ENCODE peak calls at places on chromosomes 13 and 19, in six cellular contexts. Y is CD4-positive, CD25-positive, alpha-beta regulatory T cell; J is effector memory CD4-positive, alpha-beta T cell; W is brain microvascular endothelial cell; V is IMR-90; H is uterus. S is an unnamed sample.

GRCh38 chr13:98910501-98910951 is 67.3 kb downstream of the DOCK9 start:
- DNase-seq in H (peak), Y (no peak), J (no peak), W (peak), V (peak), S (no peak)

GRCh38 chr19:1920644-1921043 is 15.4 kb downstream of the ADAT3 start:
- DNase-seq in J (no peak), V (no peak), Y (no peak), H (no peak), W (no peak), S (no peak)

GRCh38 chr19:5282926-5283325 is 57.7 kb downstream of the PTPRS start:
- DNase-seq in J (no peak), W (no peak), Y (no peak), V (no peak), H (no peak), S (no peak)

GRCh38 chr13:38954844-38955243 is 35.8 kb downstream of the STOML3 start:
- DNase-seq in V (no peak), W (no peak), H (no peak), J (no peak), Y (no peak), S (no peak)

GRCh38 chr19:10334340-10335148 is 1.2 kb upstream of the RAVER1 start:
- DNase-seq in V (peak), W (peak), H (peak), J (no peak), Y (no peak), S (peak)

GRCh38 chr13:98826156-98826555 is 73.7 kb upstream of the SLC15A1 start:
- DNase-seq in H (no peak), W (no peak), J (no peak), Y (no peak), V (peak), S (no peak)

GRCh38 chr13:94332360-94333040 is 147.0 kb downstream of the DCT start:
- DNase-seq in W (no peak), V (peak), H (no peak), J (no peak), Y (no peak), S (no peak)

GRCh38 chr19:3738477-3739220 is 22.8 kb downstream of the APBA3 start:
- DNase-seq in V (no peak), H (no peak), W (no peak), J (no peak), Y (no peak), S (no peak)

GRCh38 chr19:41811036-41811435 is 14.6 kb downstream of the CEACAM3 start:
- DNase-seq in H (no peak), J (no peak), W (no peak), Y (no peak), V (no peak), S (no peak)

GRCh38 chr13:64529874-64530485 is 2700.2 kb downstream of the PCDH9 start:
- DNase-seq in W (no peak), H (no peak), J (no peak), V (no peak), Y (no peak), S (no peak)

GRCh38 chr13:25446261-25446660 is 74.5 kb downstream of the ATP8A2 start:
- DNase-seq in V (no peak), Y (no peak), J (no peak), W (no peak), H (no peak), S (no peak)

GRCh38 chr13:106533940-106534843 is 1.3 kb downstream of the EFNB2 start:
- DNase-seq in Y (peak), V (peak), H (peak), W (peak), J (no peak), S (peak)

GRCh38 chr13:79533781-79534400 is 52.9 kb downstream of the NDFIP2 start:
- DNase-seq in H (no peak), V (peak), Y (no peak), W (no peak), J (no peak), S (no peak)

GRCh38 chr19:40936755-40937154 is 54.3 kb upstream of the CYP2B6 start:
- DNase-seq in W (no peak), H (no peak), Y (no peak), J (no peak), V (no peak), S (no peak)

GRCh38 chr13:96141032-96141431 is 51.1 kb downstream of the HS6ST3 start:
- DNase-seq in H (no peak), V (peak), W (no peak), Y (no peak), J (no peak), S (no peak)

GRCh38 chr13:23550164-23550563 is 20.0 kb upstream of the TNFRSF19 start:
- DNase-seq in V (no peak), W (no peak), Y (no peak), H (no peak), J (no peak), S (no peak)

GRCh38 chr13:68995972-68996670 is 1111.5 kb upstream of the ATXN8OS start:
- DNase-seq in Y (no peak), H (no peak), J (no peak), W (no peak), V (no peak), S (no peak)

GRCh38 chr13:31947506-31947905 is 84.1 kb upstream of the FRY start:
- DNase-seq in H (no peak), W (no peak), J (no peak), Y (no peak), V (no peak), S (no peak)

GRCh38 chr19:28553005-28553404 is 659.9 kb downstream of the UQCRFS1 start:
- DNase-seq in W (no peak), H (no peak), V (no peak), Y (no peak), J (no peak), S (no peak)

GRCh38 chr13:113291997-113292862 is 4.8 kb upstream of the LAMP1 start:
- DNase-seq in V (peak), J (no peak), H (no peak), W (no peak), Y (no peak), S (peak)

GRCh38 chr13:63044617-63045016 is 1629.0 kb upstream of the PCDH20 start:
- DNase-seq in J (no peak), W (no peak), V (no peak), H (no peak), Y (no peak), S (no peak)

GRCh38 chr13:99335603-99336002 is 28.4 kb upstream of the GPR183 start:
- DNase-seq in H (no peak), V (no peak), J (no peak), Y (no peak), W (no peak), S (no peak)

GRCh38 chr13:48892311-48892710 is 83.4 kb upstream of the FNDC3A start:
- DNase-seq in Y (no peak), V (peak), H (no peak), W (peak), J (no peak), S (no peak)

GRCh38 chr13:99698010-99698815 is 196.9 kb downstream of the TM9SF2 start:
- DNase-seq in W (no peak), V (no peak), J (no peak), H (no peak), Y (no peak), S (no peak)

GRCh38 chr19:35334064-35334753 is 5.2 kb downstream of the CD22 start:
- DNase-seq in V (no peak), Y (no peak), J (no peak), H (no peak), W (no peak), S (no peak)

GRCh38 chr13:29849731-29850212 is 645 bp downstream of the UBL3 start:
- DNase-seq in H (peak), W (peak), V (peak), Y (peak), J (peak), S (peak)

GRCh38 chr19:33622505-33622808 is 704 bp downstream of the CHST8 start:
- DNase-seq in V (no peak), J (no peak), W (no peak), H (no peak), Y (no peak), S (no peak)

GRCh38 chr19:33622809-33623511 is 1.2 kb downstream of the CHST8 start:
- DNase-seq in Y (no peak), J (no peak), V (no peak), H (no peak), W (no peak), S (no peak)

GRCh38 chr19:33621065-33621785 is 528 bp upstream of the CHST8 start:
- DNase-seq in Y (no peak), W (no peak), H (no peak), J (no peak), V (no peak), S (no peak)

GRCh38 chr19:33620611-33621010 is 1.1 kb upstream of the CHST8 start:
- DNase-seq in J (no peak), V (no peak), Y (no peak), W (no peak), H (no peak), S (no peak)

DNA sequence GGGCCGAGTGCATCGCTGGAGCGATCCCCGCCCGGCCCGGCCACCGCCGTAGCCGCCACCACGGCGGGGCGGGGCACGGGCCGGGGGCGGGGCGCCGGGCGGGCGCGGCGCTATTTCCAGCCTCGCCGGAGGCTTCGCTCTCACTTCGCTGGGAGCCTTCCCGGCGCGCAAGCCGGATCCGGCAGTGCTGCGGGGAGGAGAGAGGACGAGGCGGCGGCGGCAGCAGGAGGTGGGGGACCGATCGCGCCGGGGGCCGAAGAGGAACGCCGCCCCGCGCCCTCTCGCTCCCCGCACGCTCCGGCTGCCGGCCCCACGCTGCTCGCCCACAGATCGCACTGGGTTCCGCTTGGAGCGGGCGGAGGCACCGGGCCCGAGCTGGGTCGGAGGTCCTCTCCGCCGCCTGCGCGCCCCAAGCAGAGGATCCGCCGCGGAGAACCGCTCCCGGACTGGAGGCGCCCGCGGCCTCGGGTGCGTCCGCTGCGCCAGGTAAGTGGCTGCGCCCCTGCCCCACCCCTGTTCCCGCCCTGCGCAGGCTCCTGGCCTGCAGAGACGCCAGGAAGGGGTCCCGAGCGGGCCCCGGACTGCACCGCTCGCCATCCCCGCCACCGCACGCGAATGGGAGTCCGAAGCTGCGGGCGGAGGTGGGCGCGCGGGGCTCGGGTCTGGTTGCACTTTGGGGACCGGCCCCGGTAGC is at the start of gene CHST8:
- DNase-seq in V (no peak), J (no peak), Y (no peak), W (no peak), H (no peak), S (no peak)
- H3K4me3 ChIP-seq in V (peak), J (no peak), Y (no peak), W (peak), H (peak), S (no peak)

DNA sequence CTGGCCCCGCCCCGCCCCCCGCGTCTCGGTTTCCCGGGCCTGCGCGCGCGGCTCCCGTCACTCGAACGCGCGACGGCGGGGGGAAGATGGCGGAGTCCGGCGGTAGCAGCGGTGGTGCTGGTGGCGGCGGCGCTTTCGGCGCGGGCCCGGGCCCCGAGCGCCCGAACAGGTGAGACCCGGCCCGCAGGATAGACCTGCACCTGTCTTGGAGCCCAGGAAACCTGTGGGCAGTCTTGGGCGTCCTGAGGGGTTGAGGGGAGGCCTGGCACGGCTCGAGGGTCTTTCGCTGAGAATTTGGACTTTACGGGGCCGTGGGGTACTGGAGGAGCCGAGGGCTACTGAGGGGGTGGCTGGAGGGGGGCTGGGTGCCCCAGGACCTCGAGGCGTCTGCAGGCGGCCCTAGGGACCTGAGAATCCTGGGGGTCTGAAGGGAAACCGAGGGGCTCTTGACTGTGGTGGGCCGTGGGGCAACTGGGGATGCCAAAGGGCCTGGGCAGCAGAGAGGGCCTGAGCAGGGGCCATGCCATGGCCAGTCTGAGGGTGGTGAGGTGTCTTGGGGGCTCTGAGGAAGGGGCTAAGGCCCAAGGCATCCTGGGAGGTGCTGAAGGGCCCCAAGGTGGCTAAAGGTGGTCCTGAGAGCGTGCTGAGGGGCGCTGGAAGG is at the start of gene KLHL26:
- DNase-seq in V (no peak), W (no peak), Y (no peak), J (no peak), H (no peak), S (no peak)
- H3K4me3 ChIP-seq in V (peak), W (peak), Y (peak), J (peak), H (peak), S (peak)

GRCh38 chr19:7337380-7338194 is 11.2 kb upstream of the ARHGEF18 start:
- DNase-seq in H (no peak), V (no peak), Y (no peak), J (no peak), W (no peak), S (no peak)
- H3K4me3 ChIP-seq in H (no peak), V (no peak), Y (peak), J (peak), W (no peak), S (no peak)

GRCh38 chr19:47075179-47075811 is 26.9 kb upstream of the TMEM160 start:
- DNase-seq in Y (no peak), J (no peak), V (peak), W (no peak), H (no peak), S (no peak)
- H3K4me3 ChIP-seq in Y (no peak), J (no peak), V (no peak), W (no peak), H (no peak), S (no peak)

GRCh38 chr19:38361633-38362075 is 12.7 kb upstream of the PSMD8 start:
- DNase-seq in Y (peak), V (peak), W (peak), J (peak), H (peak), S (peak)
- H3K4me3 ChIP-seq in Y (peak), V (peak), W (peak), J (peak), H (peak), S (peak)

GRCh38 chr13:110538632-110539031 is 22.9 kb downstream of the RAB20 start:
- DNase-seq in Y (no peak), W (no peak), H (peak), J (no peak), V (no peak), S (peak)

GRCh38 chr13:110541526-110541920 is 20.0 kb downstream of the RAB20 start:
- DNase-seq in W (no peak), J (no peak), H (no peak), V (peak), Y (no peak), S (no peak)

GRCh38 chr13:110542311-110542796 is 19.2 kb downstream of the RAB20 start:
- DNase-seq in Y (no peak), W (no peak), H (no peak), J (no peak), V (no peak), S (no peak)

GRCh38 chr13:110540871-110541525 is 20.5 kb downstream of the RAB20 start:
- DNase-seq in J (no peak), W (no peak), Y (no peak), V (no peak), H (no peak), S (no peak)

GRCh38 chr13:110539894-110540293 is 21.6 kb downstream of the RAB20 start:
- DNase-seq in Y (no peak), W (no peak), V (no peak), H (no peak), J (no peak), S (no peak)
- H3K4me3 ChIP-seq in Y (no peak), W (no peak), V (no peak), H (no peak), J (no peak), S (no peak)

DNA sequence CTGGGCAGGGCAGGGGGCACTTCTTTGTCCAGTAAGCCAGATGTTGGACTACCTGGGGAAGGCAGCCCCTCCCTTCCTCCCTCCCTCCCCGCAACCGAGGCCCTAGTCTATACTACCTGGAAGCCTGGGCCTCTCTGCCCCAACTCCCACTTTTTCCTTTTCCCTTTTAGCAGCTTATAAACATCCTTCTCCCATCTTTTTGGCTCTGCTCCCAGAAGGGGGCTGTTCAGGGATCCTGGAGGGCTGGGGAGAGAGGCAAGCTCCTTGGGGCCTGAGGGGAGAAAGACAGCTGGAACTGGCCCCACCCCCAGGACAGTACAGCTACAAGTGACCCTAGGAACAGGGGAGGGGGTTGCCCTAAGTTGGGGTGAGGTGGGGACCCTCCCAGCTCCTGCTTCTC is 44.9 kb downstream of the LYL1 start:
- DNase-seq in Y (no peak), W (no peak), J (no peak), V (peak), H (no peak), S (no peak)
- H3K4me3 ChIP-seq in Y (no peak), W (no peak), J (no peak), V (no peak), H (no peak), S (no peak)

GRCh38 chr13:97242755-97243497 is 20.8 kb downstream of the MBNL2 start:
- DNase-seq in W (no peak), J (no peak), H (no peak), V (no peak), Y (no peak), S (no peak)

GRCh38 chr13:97245011-97245410 is 22.9 kb downstream of the MBNL2 start:
- DNase-seq in J (no peak), H (no peak), V (no peak), W (no peak), Y (no peak), S (no peak)

GRCh38 chr13:97241761-97242160 is 19.6 kb downstream of the MBNL2 start:
- DNase-seq in J (no peak), W (no peak), V (no peak), H (no peak), Y (no peak), S (no peak)

GRCh38 chr13:97246596-97246995 is 24.5 kb downstream of the MBNL2 start:
- DNase-seq in H (no peak), V (no peak), Y (no peak), J (no peak), W (no peak), S (no peak)

GRCh38 chr13:97243915-97244820 is 22.0 kb downstream of the MBNL2 start:
- DNase-seq in J (no peak), W (no peak), Y (no peak), H (no peak), V (no peak), S (no peak)
- H3K4me3 ChIP-seq in J (no peak), W (no peak), Y (no peak), H (no peak), V (no peak), S (no peak)

GRCh38 chr19:7668842-7669241 is at the start of gene RETN:
- DNase-seq in H (no peak), W (no peak), Y (no peak), J (no peak), V (no peak), S (no peak)
- H3K4me3 ChIP-seq in H (no peak), W (no peak), Y (no peak), J (no peak), V (no peak), S (no peak)